ENCODE peak calls at places on chromosome 1, in four cellular contexts. K, N, G and S are unnamed samples.

GRCh38 chr1:25009675-25010262 is 79.7 kb upstream of the RUNX3 start:
- DNase-seq in K (no peak), N (no peak), G (no peak), S (no peak)

GRCh38 chr1:242847390-242847993 is 323.0 kb upstream of the PLD5 start:
- DNase-seq in K (peak), N (no peak), G (no peak), S (no peak)

GRCh38 chr1:246284021-246284420 is 223.1 kb downstream of the SMYD3 start:
- DNase-seq in K (no peak), N (no peak), G (no peak), S (no peak)

GRCh38 chr1:236848274-236848925 is 53.3 kb downstream of the MTR start:
- DNase-seq in K (no peak), N (no peak), G (no peak), S (no peak)

GRCh38 chr1:200184196-200184595 is 156.7 kb downstream of the NR5A2 start:
- DNase-seq in K (no peak), N (peak), G (peak), S (peak)

GRCh38 chr1:9249534-9250335 is 15.2 kb downstream of the H6PD start:
- DNase-seq in K (peak), N (peak), G (peak), S (no peak)

GRCh38 chr1:39960461-39960958 is 5.6 kb downstream of the MFSD2A start:
- DNase-seq in K (peak), N (peak), G (peak), S (no peak)

GRCh38 chr1:182295697-182296096 is 95.9 kb downstream of the GLUL start:
- DNase-seq in K (no peak), N (no peak), G (no peak), S (no peak)

GRCh38 chr1:21749109-21749508 is 33.8 kb downstream of the USP48 start:
- DNase-seq in K (no peak), N (no peak), G (no peak), S (no peak)

GRCh38 chr1:207815913-207816312 is 64.1 kb downstream of the CD46 start:
- DNase-seq in K (no peak), N (no peak), G (no peak), S (no peak)

GRCh38 chr1:99943238-99943794 is 26.5 kb upstream of the SLC35A3 start:
- DNase-seq in K (no peak), N (no peak), G (no peak), S (peak)

GRCh38 chr1:66402194-66402593 is 131.8 kb upstream of the SGIP1 start:
- DNase-seq in K (peak), N (no peak), G (no peak), S (no peak)

GRCh38 chr1:19372136-19372514 is 60.0 kb downstream of the SLC66A1 start:
- DNase-seq in K (no peak), N (no peak), G (no peak), S (peak)

GRCh38 chr1:23470282-23471070 is 13.5 kb downstream of the ASAP3 start:
- DNase-seq in K (no peak), N (peak), G (peak), S (no peak)

GRCh38 chr1:4307468-4307845 is 347.0 kb upstream of the AJAP1 start:
- DNase-seq in K (no peak), N (no peak), G (no peak), S (no peak)

GRCh38 chr1:29650041-29650400 is 413.7 kb downstream of the PTPRU start:
- DNase-seq in K (no peak), N (no peak), G (no peak), S (no peak)

GRCh38 chr1:205048382-205048781 is 5.4 kb downstream of the CNTN2 start:
- DNase-seq in K (no peak), N (no peak), G (no peak), S (no peak)

GRCh38 chr1:177710973-177711372 is 258.9 kb downstream of the SEC16B start:
- DNase-seq in K (no peak), N (no peak), G (no peak), S (no peak)

GRCh38 chr1:204341380-204341779 is 18.3 kb downstream of the PLEKHA6 start:
- DNase-seq in K (no peak), N (no peak), G (no peak), S (no peak)

GRCh38 chr1:5994713-5995621 is 2.7 kb upstream of the NPHP4 start:
- DNase-seq in K (peak), N (no peak), G (no peak), S (no peak)

GRCh38 chr1:229325401-229325800 is 17.4 kb downstream of the CCSAP start:
- DNase-seq in K (no peak), N (no peak), G (no peak), S (no peak)

GRCh38 chr1:200737647-200738296 is 921 bp upstream of the CAMSAP2 start:
- DNase-seq in K (no peak), N (no peak), G (no peak), S (no peak)

GRCh38 chr1:203673550-203674411 is 47.1 kb downstream of the ATP2B4 start:
- DNase-seq in K (no peak), N (peak), G (peak), S (peak)

GRCh38 chr1:63343922-63344321 is 21.6 kb downstream of the FOXD3 start:
- DNase-seq in K (no peak), N (no peak), G (no peak), S (no peak)

GRCh38 chr1:3721955-3722465 is 30.2 kb upstream of the CCDC27 start:
- DNase-seq in K (no peak), N (no peak), G (no peak), S (no peak)

GRCh38 chr1:44421374-44422028 is 16.4 kb downstream of the RNF220 start:
- DNase-seq in K (no peak), N (no peak), G (no peak), S (no peak)

GRCh38 chr1:12159826-12160225 is 7.0 kb upstream of the TNFRSF1B start:
- DNase-seq in K (no peak), N (no peak), G (no peak), S (no peak)

GRCh38 chr1:24149854-24150227 is 6.9 kb upstream of the IL22RA1 start:
- DNase-seq in K (no peak), N (no peak), G (peak), S (no peak)

GRCh38 chr1:241918879-241919278 is 38.7 kb upstream of the BECN2 start:
- DNase-seq in K (no peak), N (no peak), G (no peak), S (peak)

GRCh38 chr1:156961709-156962108 is 41.3 kb downstream of the LRRC71 start:
- DNase-seq in K (peak), N (no peak), G (no peak), S (no peak)

GRCh38 chr1:82819234-82819633 is 1018.5 kb downstream of the ADGRL2 start:
- DNase-seq in K (no peak), N (no peak), G (no peak), S (no peak)

GRCh38 chr1:48066951-48067350 is 69.8 kb upstream of the TRABD2B start:
- DNase-seq in K (no peak), N (no peak), G (no peak), S (no peak)

GRCh38 chr1:94690033-94690712 is 130.0 kb upstream of the SLC44A3 start:
- DNase-seq in K (no peak), N (no peak), G (no peak), S (peak)

GRCh38 chr1:109689844-109690405 is 2.3 kb downstream of the GSTM1 start:
- DNase-seq in K (no peak), N (no peak), G (no peak), S (no peak)

DNA sequence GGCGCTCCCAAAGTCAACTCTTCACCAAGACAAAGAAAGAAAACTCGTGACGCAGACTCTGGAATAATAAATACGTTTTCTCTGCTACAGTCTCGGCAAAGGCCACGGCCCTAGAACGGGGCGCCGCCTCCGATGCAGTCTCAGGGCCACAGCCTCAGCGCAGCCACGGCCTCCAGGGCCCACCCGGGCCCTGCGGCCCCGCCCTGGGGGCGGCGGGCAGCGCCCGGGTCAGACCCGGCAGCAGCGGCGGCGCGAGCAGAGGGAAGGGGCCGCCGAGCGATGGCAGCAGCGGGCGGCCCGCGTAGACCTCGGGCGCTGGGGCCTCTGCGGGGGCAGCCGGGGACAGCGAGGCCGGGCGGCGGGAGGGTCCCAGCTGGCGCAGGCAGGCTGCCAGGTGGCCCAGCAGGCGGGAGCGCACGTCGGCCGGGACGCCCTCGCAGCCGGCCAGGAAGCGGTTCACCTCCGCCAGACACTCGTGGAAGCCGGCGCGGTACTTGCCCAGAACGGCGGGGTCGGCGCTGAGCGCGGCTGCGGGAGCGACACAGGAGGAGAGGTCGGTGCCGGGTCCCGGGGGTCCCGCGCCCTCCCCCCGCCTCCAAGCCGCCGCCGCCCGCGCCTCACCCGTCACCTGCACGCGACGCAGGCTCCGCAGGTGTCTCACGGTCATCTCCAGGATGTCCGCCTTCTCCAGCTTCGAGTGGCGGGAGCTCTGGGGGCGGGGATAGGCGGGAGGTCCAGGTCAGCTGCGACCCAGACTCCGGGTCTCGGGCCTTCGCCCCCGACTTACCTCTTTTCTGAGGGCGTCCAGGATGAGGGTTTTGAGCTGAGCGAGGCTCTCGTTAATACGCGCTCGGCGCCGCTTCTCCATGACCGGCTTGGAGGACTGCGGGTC is 746 bp downstream of the HES4 start:
- DNase-seq in K (no peak), N (no peak), G (peak), S (no peak)
- TF ChIP-seq CTCF in K (no peak), N (no peak), G (no peak), S (no peak)

GRCh38 chr1:77951328-77951727 is 27.5 kb downstream of the FUBP1 start:
- DNase-seq in K (no peak), N (no peak), G (no peak), S (no peak)

GRCh38 chr1:77950873-77951272 is 28.0 kb downstream of the FUBP1 start:
- DNase-seq in K (peak), N (no peak), G (no peak), S (no peak)

GRCh38 chr1:77945345-77945744 is 33.5 kb downstream of the FUBP1 start:
- DNase-seq in K (no peak), N (no peak), G (no peak), S (no peak)

GRCh38 chr1:77953907-77954306 is 25.0 kb downstream of the FUBP1 start:
- DNase-seq in K (no peak), N (no peak), G (no peak), S (no peak)

DNA sequence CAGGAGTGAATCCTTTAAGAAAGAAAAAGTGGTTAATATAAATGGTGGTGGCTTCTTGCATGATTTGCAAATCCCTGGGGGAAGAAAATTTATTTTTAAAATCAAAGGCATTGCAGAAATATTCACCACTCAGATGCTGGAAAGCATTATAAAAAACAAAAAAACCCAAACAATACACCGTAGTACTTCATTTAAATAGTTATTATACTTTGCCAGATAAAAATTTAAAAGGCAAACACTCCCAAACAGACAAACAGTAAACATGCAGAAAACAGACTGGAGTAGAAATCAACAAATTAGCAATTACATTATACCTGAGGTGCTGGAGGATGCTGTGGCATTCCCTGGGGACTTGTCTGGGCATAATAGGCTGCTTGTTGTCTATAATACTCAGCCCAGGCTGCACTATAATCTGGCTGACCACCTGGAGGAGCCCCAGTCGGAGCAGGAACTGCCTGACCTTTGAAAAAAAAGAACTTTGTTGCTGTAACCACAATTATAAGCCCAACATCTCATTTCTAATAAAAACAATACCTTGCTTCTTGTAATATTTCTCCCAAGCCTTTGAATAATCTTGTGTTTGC is 29.9 kb downstream of the FUBP1 start:
- DNase-seq in K (no peak), N (no peak), G (no peak), S (peak)
- TF ChIP-seq CTCF in K (peak), N (no peak), G (no peak), S (peak)

GRCh38 chr1:7509593-7509992 is 261.5 kb upstream of the VAMP3 start:
- DNase-seq in K (no peak), N (no peak), G (no peak), S (no peak)
- TF ChIP-seq CTCF in K (no peak), N (no peak), G (no peak), S (no peak)

DNA sequence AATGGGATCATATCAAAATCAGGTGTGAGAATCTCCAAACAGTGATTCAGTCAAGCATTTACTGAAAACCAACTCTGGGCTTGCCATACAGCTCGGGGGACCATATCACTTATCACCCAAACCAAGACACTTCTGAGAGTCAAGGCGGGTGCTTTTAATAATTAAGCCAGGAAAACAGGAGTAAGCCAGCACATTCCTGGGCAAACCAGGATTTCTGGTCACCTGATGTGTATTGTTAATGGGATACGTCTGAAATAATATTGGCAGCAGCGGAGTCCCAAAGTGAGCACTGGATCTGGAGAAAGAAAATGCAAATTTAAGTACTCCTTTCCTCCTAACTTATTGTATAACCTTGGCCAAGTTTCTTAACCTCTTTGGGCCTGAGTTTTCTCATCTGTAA is 17.6 kb downstream of the OSCP1 start:
- DNase-seq in K (no peak), N (no peak), G (no peak), S (no peak)
- TF ChIP-seq CTCF in K (no peak), N (no peak), G (no peak), S (no peak)

GRCh38 chr1:37020653-37021277 is 13.6 kb downstream of the GRIK3 start:
- DNase-seq in K (peak), N (no peak), G (no peak), S (no peak)
- TF ChIP-seq CTCF in K (peak), N (no peak), G (no peak), S (no peak)

GRCh38 chr1:41024953-41025352 is 3.4 kb upstream of the SLFNL1 start:
- DNase-seq in K (no peak), N (no peak), G (no peak), S (no peak)

GRCh38 chr1:41022424-41022823 is 899 bp upstream of the SLFNL1 start:
- DNase-seq in K (no peak), N (no peak), G (no peak), S (no peak)

GRCh38 chr1:41021526-41022308 is at the start of gene SLFNL1:
- DNase-seq in K (no peak), N (no peak), G (no peak), S (no peak)

GRCh38 chr1:41025979-41026819 is 4.7 kb upstream of the SLFNL1 start:
- DNase-seq in K (no peak), N (no peak), G (no peak), S (no peak)

GRCh38 chr1:41023279-41023990 is 1.9 kb upstream of the SLFNL1 start:
- DNase-seq in K (no peak), N (no peak), G (no peak), S (no peak)
- TF ChIP-seq CTCF in K (no peak), N (no peak), G (no peak), S (peak)